ENCODE peak calls at places on chromosomes 2 and 18, in six cellular contexts. F is H1, R is lung, C is cardiac muscle cell, T is lower lobe of right lung, Q is tibial artery. O is an unnamed sample. For H3K4me1 and H3K9me3, the result is how much of the 10 kb centered on the place peaks cover.

GRCh38 chr2:72603481-72603880 is 222.4 kb downstream of the EXOC6B start:
- DNase-seq in F (no peak), R (no peak), C (peak), T (no peak), Q (no peak), O (peak)

GRCh38 chr2:231601356-231602229 is 8.9 kb downstream of the TEX44 start:
- DNase-seq in F (peak), R (peak), C (peak), T (peak), Q (peak), O (peak)

GRCh38 chr2:950627-950992 is at the start of gene SNTG2:
- DNase-seq in F (no peak), R (no peak), C (peak), T (no peak), Q (no peak), O (peak)

GRCh38 chr2:396903-397302 is 109.0 kb upstream of the ALKAL2 start:
- DNase-seq in F (no peak), R (no peak), C (no peak), T (no peak), Q (no peak), O (no peak)

GRCh38 chr2:26463252-26464207 is 14.4 kb downstream of the OTOF start:
- DNase-seq in F (peak), R (no peak), C (no peak), T (peak), Q (no peak), O (peak)

GRCh38 chr2:185208261-185208660 is 530.3 kb upstream of the FSIP2 start:
- DNase-seq in F (peak), R (no peak), C (no peak), T (no peak), Q (no peak), O (peak)

GRCh38 chr18:21914739-21915319 is 174.2 kb downstream of the MIB1 start:
- DNase-seq in F (no peak), R (no peak), C (peak), T (no peak), Q (no peak), O (peak)

GRCh38 chr2:18061717-18062116 is 183.2 kb downstream of the KCNS3 start:
- DNase-seq in F (no peak), R (no peak), C (no peak), T (no peak), Q (no peak), O (no peak)

GRCh38 chr2:232571026-232571474 is 20.6 kb downstream of the EIF4E2 start:
- DNase-seq in F (no peak), R (no peak), C (no peak), T (no peak), Q (no peak), O (no peak)

GRCh38 chr2:20427931-20428526 is 18.8 kb upstream of the RHOB start:
- DNase-seq in F (no peak), R (no peak), C (no peak), T (no peak), Q (no peak), O (no peak)

GRCh38 chr18:58535340-58536186 is 93.3 kb downstream of the ALPK2 start:
- DNase-seq in F (no peak), R (no peak), C (peak), T (no peak), Q (no peak), O (no peak)

GRCh38 chr18:66640431-66640830 is 36.5 kb upstream of the CDH19 start:
- DNase-seq in F (no peak), R (no peak), C (peak), T (no peak), Q (peak), O (peak)

GRCh38 chr18:66646622-66647021 is 42.7 kb upstream of the CDH19 start:
- DNase-seq in F (no peak), R (no peak), C (peak), T (no peak), Q (no peak), O (no peak)

GRCh38 chr18:66645983-66646382 is 42.1 kb upstream of the CDH19 start:
- DNase-seq in F (no peak), R (no peak), C (no peak), T (no peak), Q (no peak), O (no peak)
- H3K4me1 ChIP-seq in F (under half), R (under half), C (under half), T (under half), Q (under half), O (under half)

DNA sequence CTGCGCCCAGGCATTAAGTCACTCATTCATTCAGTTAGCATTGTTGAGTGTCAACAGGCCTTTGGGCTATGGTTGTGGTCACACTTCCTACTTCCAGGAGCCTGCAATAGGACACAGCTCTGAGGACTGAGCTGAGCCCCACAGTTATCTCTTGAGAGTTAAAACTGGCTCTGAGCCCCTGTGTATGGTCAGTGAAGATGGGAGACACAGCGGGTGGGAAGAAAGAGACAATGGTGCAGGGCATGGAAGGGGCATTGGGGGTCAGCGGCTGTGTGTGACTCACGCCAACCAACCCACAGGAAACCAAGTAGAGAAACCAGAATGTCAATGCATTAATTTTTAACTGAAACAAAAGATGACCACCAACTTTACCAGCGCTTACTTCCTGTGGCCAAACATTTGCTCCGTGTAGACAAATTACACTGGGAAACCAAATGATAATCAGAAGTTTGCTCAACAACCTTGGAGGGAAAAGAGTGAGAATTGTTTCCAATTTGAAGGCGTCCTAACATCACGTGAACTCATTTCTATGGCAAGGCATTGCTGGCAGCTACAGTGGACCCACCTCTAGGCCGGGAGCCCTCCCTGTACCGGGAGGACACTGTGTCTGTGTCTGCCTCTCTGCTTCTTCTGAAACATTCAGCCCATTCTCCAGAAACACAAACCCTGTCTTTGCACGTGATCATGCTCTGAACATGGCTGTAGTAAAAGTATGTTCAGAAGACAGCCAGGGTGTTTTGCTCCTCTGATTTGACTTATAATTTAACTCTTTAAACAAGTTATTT is 212.0 kb upstream of the ID2 start:
- DNase-seq in F (no peak), R (no peak), C (no peak), T (no peak), Q (no peak), O (no peak)
- TF ChIP-seq CTCF in F (no peak), R (no peak), C (no peak), T (no peak), Q (no peak), O (no peak)

DNA sequence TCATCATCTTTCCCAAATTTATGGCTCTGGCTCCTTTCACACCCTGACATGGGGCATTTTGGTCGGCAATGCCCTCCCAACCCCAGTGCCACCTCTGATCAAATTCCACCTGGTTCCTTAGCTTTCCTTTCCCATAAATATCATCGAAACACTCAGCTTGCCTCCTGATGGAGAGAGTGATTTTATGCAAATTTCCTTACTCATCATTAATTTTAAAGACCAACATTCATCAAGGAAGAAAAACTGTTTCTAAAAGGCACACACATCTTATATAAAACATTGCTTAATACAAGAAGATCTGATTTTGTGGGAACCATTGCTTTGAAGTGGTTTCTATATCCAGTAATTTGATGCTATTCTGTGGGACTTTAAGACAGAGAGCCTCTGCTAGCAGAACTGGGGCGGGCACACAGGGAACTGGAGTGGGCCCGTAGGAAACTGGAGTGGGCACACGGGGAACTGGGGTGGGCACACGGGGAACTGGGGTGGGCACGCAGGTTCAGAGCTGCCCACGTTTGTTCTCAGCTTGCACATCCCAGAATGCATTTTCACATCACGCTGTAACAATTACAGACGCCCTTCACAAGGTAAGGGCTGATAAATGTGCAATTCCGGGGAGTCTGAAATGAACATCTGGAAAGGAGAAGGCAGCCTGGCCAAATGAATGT is 174.1 kb downstream of the RTP5 start:
- DNase-seq in F (no peak), R (no peak), C (no peak), T (no peak), Q (no peak), O (no peak)
- H3K9me3 ChIP-seq in F (under half), R (under half), C (under half), T (under half), Q (under half), O (under half)

GRCh38 chr2:172430671-172431070 is 3.3 kb downstream of the ITGA6 start:
- DNase-seq in F (no peak), R (no peak), C (no peak), T (no peak), Q (no peak), O (no peak)
- H3K4me1 ChIP-seq in F (under half), R (under half), C (under half), T (half or more), Q (under half), O (under half)

GRCh38 chr2:161988589-161988988 is 85.4 kb downstream of the DPP4 start:
- DNase-seq in F (no peak), R (no peak), C (no peak), T (no peak), Q (no peak), O (no peak)
- TF ChIP-seq CTCF in F (peak), R (no peak), C (no peak), T (no peak), Q (no peak), O (no peak)

GRCh38 chr18:52869942-52870907 is 530.2 kb downstream of the DCC start:
- DNase-seq in F (peak), R (no peak), C (no peak), T (no peak), Q (no peak), O (peak)
- H3K9me3 ChIP-seq in F (under half), R (under half), C (under half), T (under half), Q (under half), O (under half)